ENCODE peak calls at places on chromosomes 2 and 18, in four cellular contexts. J is uterus, Q is cardiac muscle cell, Y is heart right ventricle. A is an unnamed sample.

GRCh38 chr2:31087491-31087890 is 50.7 kb downstream of the GALNT14 start:
- DNase-seq in Y (no peak), J (no peak), Q (no peak), A (no peak)

GRCh38 chr2:96824079-96824870 is 8.2 kb downstream of the CNNM3 start:
- DNase-seq in J (no peak), Y (no peak), Q (peak; percentile 76), A (no peak)

GRCh38 chr18:75269696-75270095 is 59.1 kb downstream of the TSHZ1 start:
- DNase-seq in Q (no peak), J (no peak), Y (no peak), A (no peak)

GRCh38 chr2:62423235-62423634 is 82.8 kb downstream of the TMEM17 start:
- DNase-seq in Q (peak; percentile 14), Y (no peak), J (no peak), A (no peak)

GRCh38 chr2:7803515-7803914 is 878.3 kb upstream of the ID2 start:
- DNase-seq in J (no peak), Q (no peak), Y (no peak), A (no peak)

GRCh38 chr2:237199577-237199976 is 113.9 kb downstream of the COPS8 start:
- DNase-seq in Y (no peak), Q (no peak), J (no peak), A (no peak)

GRCh38 chr18:77107218-77107815 is 25.3 kb downstream of the MBP start:
- DNase-seq in J (no peak), Q (peak; percentile 53), Y (no peak), A (no peak)

GRCh38 chr18:57901819-57902600 is 98.9 kb upstream of the ATP8B1 start:
- DNase-seq in Y (no peak), Q (peak; percentile 26), J (no peak), A (no peak)

GRCh38 chr2:96103906-96104861 is 12.2 kb downstream of the ADRA2B start:
- DNase-seq in J (peak; percentile 12), Y (peak; percentile 54), Q (no peak), A (no peak)

GRCh38 chr2:119264781-119265692 is 41.4 kb downstream of the STEAP3 start:
- DNase-seq in Y (no peak), J (no peak), Q (peak; percentile 69), A (peak; percentile 81)

GRCh38 chr2:111626037-111626861 is 257.7 kb downstream of the ANAPC1 start:
- DNase-seq in J (no peak), Y (no peak), Q (peak; percentile 51), A (no peak)

GRCh38 chr2:184743096-184743495 is 144.8 kb downstream of the ZNF804A start:
- DNase-seq in J (no peak), Q (no peak), Y (no peak), A (no peak)

GRCh38 chr2:11389048-11389413 is 44.6 kb upstream of the ROCK2 start:
- DNase-seq in Y (no peak), J (no peak), Q (no peak), A (no peak)

DNA sequence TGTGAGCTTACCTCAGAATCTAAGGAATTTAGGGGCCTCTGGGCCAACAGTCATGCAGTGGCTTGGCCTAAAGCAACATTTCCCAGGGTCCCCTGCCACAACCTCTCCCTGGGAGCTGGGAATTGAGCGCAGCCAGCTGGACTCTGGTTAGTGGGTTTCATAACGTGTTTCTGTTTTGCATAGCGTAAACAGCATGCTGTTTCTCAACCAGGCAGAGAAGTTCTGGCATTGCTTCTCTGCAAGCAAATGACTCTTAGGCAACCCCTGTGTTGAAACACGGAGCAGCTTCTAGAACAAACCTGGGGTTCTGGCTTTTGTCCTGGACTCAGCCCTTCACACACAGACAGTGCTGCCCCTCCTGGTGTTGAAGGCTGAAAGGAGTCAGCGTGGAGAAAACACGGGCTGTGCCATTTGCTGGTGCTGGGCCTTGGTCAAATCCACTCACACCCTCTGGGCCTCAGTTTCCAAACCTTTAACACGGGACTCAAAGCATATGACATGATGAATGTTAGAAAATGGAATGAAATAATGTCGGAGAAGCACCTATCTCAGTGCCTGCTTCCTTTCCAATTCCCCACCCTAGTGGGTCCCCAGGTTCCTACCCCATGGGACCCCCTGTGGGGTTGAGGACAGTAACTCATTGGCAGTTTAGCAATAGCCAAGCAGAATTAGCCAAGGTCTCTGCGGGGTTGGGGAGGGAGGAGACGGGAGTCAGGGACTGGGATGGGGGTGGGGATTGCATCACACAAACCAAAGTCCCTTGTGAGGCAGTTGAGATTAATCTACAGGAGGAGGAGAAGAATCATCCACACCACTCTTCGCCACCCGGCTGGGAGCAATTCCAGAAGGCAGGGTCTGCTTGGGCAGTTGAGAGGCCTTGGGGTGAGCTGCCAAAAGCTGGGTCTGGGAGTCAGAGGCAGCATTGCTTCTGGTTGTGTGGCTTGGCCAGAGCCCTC is 30.2 kb upstream of the IL1R2 start:
- DNase-seq in Q (peak; percentile 100), Y (peak; percentile 78), J (peak; percentile 88), A (no peak)
- TF ChIP-seq CTCF in Q (peak; percentile 41), Y (no peak), J (no peak), A (no peak)

GRCh38 chr18:44899832-44900231 is 219.1 kb downstream of the SETBP1 start:
- DNase-seq in Q (no peak), Y (no peak), J (no peak), A (no peak)
- TF ChIP-seq CTCF in Q (no peak), Y (no peak), J (no peak), A (no peak)

DNA sequence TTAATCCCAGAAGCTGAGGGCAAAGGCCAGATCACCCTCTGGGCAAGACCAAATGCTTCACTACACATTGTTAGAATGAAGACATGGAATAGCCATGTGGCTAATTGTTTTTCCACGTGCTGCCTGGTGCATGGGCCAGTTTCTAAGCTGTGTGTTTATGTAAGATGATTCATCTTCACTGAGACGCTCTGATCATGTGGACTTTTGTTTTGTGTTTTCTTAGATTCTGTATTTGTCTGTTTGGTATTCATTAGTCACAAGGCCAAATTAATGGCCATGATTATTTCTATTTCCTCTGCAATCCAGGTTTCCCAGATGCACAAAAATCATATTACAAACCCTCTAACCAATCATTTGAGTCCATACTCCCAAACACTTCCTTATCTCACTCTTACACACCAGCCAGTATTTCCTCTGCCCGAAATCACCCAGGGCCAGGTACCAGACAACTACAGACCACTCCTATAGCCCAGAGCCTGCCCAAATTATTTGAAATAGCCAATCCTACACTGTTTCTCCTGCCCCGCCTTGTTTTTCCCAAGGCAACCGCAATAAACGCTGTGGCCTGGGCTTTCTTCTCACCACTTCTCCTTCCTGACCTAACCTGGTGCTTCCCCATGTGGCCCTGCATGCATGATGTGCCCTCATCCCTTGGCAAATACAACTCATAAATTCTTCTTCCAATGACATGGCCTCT is 94.2 kb upstream of the SP3 start:
- DNase-seq in J (no peak), Q (peak; percentile 35), Y (no peak), A (no peak)
- TF ChIP-seq CTCF in J (no peak), Q (no peak), Y (no peak), A (no peak)

DNA sequence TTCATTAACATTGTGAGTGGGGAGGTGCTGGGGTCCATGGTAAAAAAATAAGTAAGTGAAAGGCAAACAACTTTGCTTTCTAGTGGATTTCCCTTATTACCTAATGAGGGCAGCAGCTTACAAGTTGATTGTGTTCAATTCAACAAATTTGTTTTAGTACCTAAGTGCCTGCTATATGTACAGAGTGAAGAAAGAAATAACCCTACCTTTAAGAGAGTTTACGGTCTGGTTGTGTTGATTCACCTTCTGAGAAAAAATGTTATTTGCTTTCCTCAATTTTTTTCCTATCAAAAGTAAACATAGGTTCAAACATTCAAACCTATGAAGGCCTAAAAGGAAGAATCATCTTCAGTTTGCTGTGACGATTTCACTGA is 1.6 kb upstream of the SPTBN1 start:
- DNase-seq in Q (no peak), Y (no peak), J (no peak), A (no peak)
- TF ChIP-seq CTCF in Q (no peak), Y (no peak), J (no peak), A (no peak)

GRCh38 chr2:182615036-182615435 is 101.0 kb upstream of the DNAJC10 start:
- DNase-seq in Q (no peak), Y (no peak), J (no peak), A (no peak)

GRCh38 chr2:182608181-182608845 is 107.7 kb upstream of the DNAJC10 start:
- DNase-seq in Y (no peak), Q (no peak), J (no peak), A (no peak)

GRCh38 chr2:182610231-182610630 is 105.8 kb upstream of the DNAJC10 start:
- DNase-seq in Y (no peak), J (no peak), Q (no peak), A (no peak)

GRCh38 chr2:182606728-182607681 is 109.1 kb upstream of the DNAJC10 start:
- DNase-seq in Q (no peak), Y (no peak), J (no peak), A (no peak)

GRCh38 chr2:182611009-182611408 is 105.0 kb upstream of the DNAJC10 start:
- DNase-seq in Q (no peak), Y (no peak), J (no peak), A (no peak)
- TF ChIP-seq CTCF in Q (no peak), Y (no peak), J (no peak), A (no peak)

DNA sequence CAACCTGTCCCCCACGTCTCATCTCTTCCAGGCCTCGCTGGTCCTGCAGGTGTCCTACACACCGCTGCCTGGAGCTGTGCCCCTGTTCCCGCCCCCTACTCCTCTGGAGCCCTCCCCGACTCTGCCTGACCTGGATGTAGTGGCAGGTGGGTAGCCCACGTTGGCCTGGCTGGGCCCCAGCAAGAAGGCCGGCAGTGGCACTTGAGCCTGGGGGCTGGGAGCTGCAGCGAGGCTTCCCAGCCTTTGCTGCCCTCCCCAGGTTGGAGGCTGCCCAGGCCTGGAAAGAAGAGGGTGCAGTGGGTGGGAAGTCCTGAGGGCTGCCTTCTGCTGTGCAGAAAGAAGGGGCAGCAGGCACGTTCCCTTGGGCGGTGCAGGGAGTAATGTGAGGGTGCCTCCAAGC is 58.4 kb downstream of the DYSF start:
- DNase-seq in J (no peak), Q (no peak), Y (no peak), A (no peak)
- TF ChIP-seq CTCF in J (no peak), Q (no peak), Y (no peak), A (no peak)

GRCh38 chr2:76688732-76689131 is 833.4 kb downstream of the LRRTM4 start:
- DNase-seq in Q (no peak), J (no peak), Y (no peak), A (no peak)
- TF ChIP-seq CTCF in Q (no peak), J (no peak), Y (no peak), A (no peak)

GRCh38 chr18:35026407-35027061 is 14.7 kb upstream of the MAPRE2 start:
- DNase-seq in Q (no peak), Y (no peak), J (no peak), A (no peak)
- TF ChIP-seq CTCF in Q (no peak), Y (no peak), J (no peak), A (peak; percentile 19)

A was measured in GM13976.